ENCODE peak calls at places on chromosomes 6 and 20, in four cellular contexts. One of them, this sample, is unnamed.

GRCh38 chr6:52423971-52424381 is 3.8 kb downstream of the EFHC1 start:
- DNase-seq in LoVo: peak; percentile 10
- DNase-seq in SJSA1: peak; percentile 81
- DNase-seq in AG08395: peak; percentile 84
- DNase-seq in this sample: peak; percentile 82

GRCh38 chr6:142568857-142569597 is 267.2 kb downstream of the ADGRG6 start:
- DNase-seq in SJSA1: no peak
- DNase-seq in LoVo: no peak
- DNase-seq in AG08395: peak; percentile 75
- DNase-seq in this sample: no peak

GRCh38 chr6:119308994-119309657 is 40.4 kb downstream of the MAN1A1 start:
- DNase-seq in SJSA1: no peak
- DNase-seq in LoVo: peak; percentile 9
- DNase-seq in AG08395: no peak
- DNase-seq in this sample: no peak

GRCh38 chr6:168865-169455 is 123.3 kb upstream of the DUSP22 start:
- DNase-seq in SJSA1: no peak
- DNase-seq in LoVo: peak; percentile 55
- DNase-seq in AG08395: peak; percentile 79
- DNase-seq in this sample: peak; percentile 63

GRCh38 chr20:32845786-32846185 is 12.9 kb upstream of the EFCAB8 start:
- DNase-seq in AG08395: no peak
- DNase-seq in LoVo: no peak
- DNase-seq in SJSA1: no peak
- DNase-seq in this sample: no peak

GRCh38 chr20:21053002-21053762 is 53.0 kb downstream of the LINC00237 start:
- DNase-seq in AG08395: no peak
- DNase-seq in SJSA1: no peak
- DNase-seq in LoVo: no peak
- DNase-seq in this sample: no peak

GRCh38 chr6:43719511-43719910 is 31.9 kb upstream of the MRPS18A start:
- DNase-seq in SJSA1: no peak
- DNase-seq in AG08395: no peak
- DNase-seq in LoVo: no peak
- DNase-seq in this sample: no peak

GRCh38 chr20:19937651-19938420 is 79.3 kb upstream of the NAA20 start:
- DNase-seq in SJSA1: no peak
- DNase-seq in LoVo: no peak
- DNase-seq in AG08395: no peak
- DNase-seq in this sample: no peak

GRCh38 chr6:46293641-46294316 is 123.0 kb upstream of the ENPP5 start:
- DNase-seq in LoVo: no peak
- DNase-seq in SJSA1: no peak
- DNase-seq in AG08395: no peak
- DNase-seq in this sample: no peak

GRCh38 chr6:3333263-3333662 is 74.5 kb downstream of the PSMG4 start:
- DNase-seq in LoVo: no peak
- DNase-seq in AG08395: no peak
- DNase-seq in SJSA1: no peak
- DNase-seq in this sample: no peak

GRCh38 chr6:17622144-17622543 is 22.0 kb downstream of the FAM8A1 start:
- DNase-seq in SJSA1: no peak
- DNase-seq in LoVo: no peak
- DNase-seq in AG08395: no peak
- DNase-seq in this sample: no peak

GRCh38 chr6:39339557-39340555 is 17.4 kb upstream of the KCNK16 start:
- DNase-seq in SJSA1: no peak
- DNase-seq in AG08395: no peak
- DNase-seq in LoVo: no peak
- DNase-seq in this sample: no peak

GRCh38 chr6:50818673-50819072 is at the start of gene TFAP2B:
- DNase-seq in LoVo: no peak
- DNase-seq in AG08395: no peak
- DNase-seq in SJSA1: no peak
- DNase-seq in this sample: no peak

GRCh38 chr6:6699741-6700367 is 111.3 kb downstream of the LY86 start:
- DNase-seq in SJSA1: peak; percentile 80
- DNase-seq in AG08395: peak; percentile 95
- DNase-seq in LoVo: peak; percentile 97
- DNase-seq in this sample: no peak

GRCh38 chr6:111481836-111482235 is 1.2 kb downstream of the REV3L start:
- DNase-seq in LoVo: no peak
- DNase-seq in SJSA1: no peak
- DNase-seq in AG08395: no peak
- DNase-seq in this sample: peak; percentile 38

GRCh38 chr20:33915726-33916331 is 77.9 kb upstream of the RALY start:
- DNase-seq in SJSA1: peak; percentile 50
- DNase-seq in AG08395: peak; percentile 38
- DNase-seq in LoVo: peak; percentile 34
- DNase-seq in this sample: no peak

GRCh38 chr6:39424831-39425230 is 102.3 kb upstream of the KCNK16 start:
- DNase-seq in SJSA1: no peak
- DNase-seq in AG08395: no peak
- DNase-seq in LoVo: no peak
- DNase-seq in this sample: no peak

GRCh38 chr6:81293896-81294295 is 458.6 kb downstream of the TENT5A start:
- DNase-seq in AG08395: no peak
- DNase-seq in SJSA1: no peak
- DNase-seq in LoVo: no peak
- DNase-seq in this sample: no peak

GRCh38 chr6:19415605-19416326 is 421.4 kb upstream of the ID4 start:
- DNase-seq in LoVo: no peak
- DNase-seq in SJSA1: no peak
- DNase-seq in AG08395: peak; percentile 51
- DNase-seq in this sample: no peak

GRCh38 chr6:158752613-158753012 is 66.6 kb downstream of the EZR start:
- DNase-seq in SJSA1: no peak
- DNase-seq in AG08395: peak; percentile 25
- DNase-seq in LoVo: no peak
- DNase-seq in this sample: no peak